ENCODE peak calls at places on chromosomes 11 and 22, in six cellular contexts. O is fibroblast of lung; P is pulmonary artery endothelial cell; V is stimulated activated CD8-positive, alpha-beta memory T cell treated with anti-CD3 and anti-CD28 coated beads, Interleukin-7, amount 100 ng/mL, for 24 hours; N is naive B cell; Q is T-helper 2 cell. S is an unnamed sample.

GRCh38 chr22:30196141-30196866 is 50.3 kb downstream of the LIF start:
- DNase-seq in O (peak; percentile 100), P (peak; percentile 87), V (no peak), N (peak; percentile 11), Q (no peak), S (peak; percentile 100)

GRCh38 chr11:14443642-14444041 is 56.0 kb downstream of the COPB1 start:
- DNase-seq in O (peak; percentile 64), P (no peak), V (no peak), N (no peak), Q (no peak), S (peak; percentile 37)

GRCh38 chr22:42780070-42780540 is 59.4 kb upstream of the A4GALT start:
- DNase-seq in O (peak; percentile 91), P (peak; percentile 91), V (no peak), N (peak; percentile 59), Q (no peak), S (peak; percentile 98)

GRCh38 chr11:125338886-125339811 is 156.9 kb downstream of the FEZ1 start:
- DNase-seq in O (peak; percentile 20), P (no peak), V (no peak), N (no peak), Q (no peak), S (peak; percentile 63)

GRCh38 chr11:66022401-66023185 is 3.7 kb downstream of the CATSPER1 start:
- DNase-seq in O (peak; percentile 29), P (no peak), V (peak; percentile 66), N (peak; percentile 71), Q (peak; percentile 68), S (peak; percentile 62)

GRCh38 chr22:25563757-25564319 is 637 bp upstream of the GRK3 start:
- DNase-seq in O (no peak), P (no peak), V (no peak), N (peak; percentile 78), Q (no peak), S (no peak)

GRCh38 chr11:120527111-120527748 is 15.7 kb downstream of the GRIK4 start:
- DNase-seq in O (peak; percentile 64), P (no peak), V (no peak), N (no peak), Q (no peak), S (peak; percentile 24)

GRCh38 chr22:50473088-50473487 is 1.7 kb downstream of the SBF1 start:
- DNase-seq in O (no peak), P (no peak), V (no peak), N (peak; percentile 28), Q (no peak), S (no peak)

GRCh38 chr11:86069408-86070086 is 663 bp upstream of the PICALM start:
- DNase-seq in O (peak; percentile 99), P (peak; percentile 97), V (no peak), N (no peak), Q (no peak), S (peak; percentile 97)

GRCh38 chr22:32572741-32573140 is 98.1 kb downstream of the FBXO7 start:
- DNase-seq in O (no peak), P (no peak), V (no peak), N (no peak), Q (no peak), S (no peak)

GRCh38 chr11:112166561-112166960 is 611 bp upstream of the TEX12 start:
- DNase-seq in O (peak; percentile 87), P (no peak), V (no peak), N (no peak), Q (no peak), S (peak; percentile 41)

GRCh38 chr11:132402056-132402684 is 1031.8 kb downstream of the NTM start:
- DNase-seq in O (peak; percentile 59), P (no peak), V (no peak), N (no peak), Q (no peak), S (peak; percentile 40)